ENCODE peak calls at places on chromosomes 6 and 20, in six cellular contexts. M is CD8-positive, alpha-beta T cell; E is fibroblast of lung; W is cardiac muscle cell; P is pancreas; R is heart right ventricle. O is an unnamed sample. For H3K27me3, the result is how much of the 10 kb centered on the place peaks cover.

GRCh38 chr6:13472099-13472498 is 15.3 kb downstream of the GFOD1 start:
- DNase-seq in M (no peak), R (no peak), W (no peak), P (no peak), E (peak), O (no peak)

GRCh38 chr6:114445846-114446245 is 103.0 kb upstream of the HS3ST5 start:
- DNase-seq in M (no peak), W (no peak), R (no peak), P (no peak), E (no peak), O (no peak)

GRCh38 chr6:110017946-110018345 is 39.8 kb downstream of the GPR6 start:
- DNase-seq in W (no peak), E (no peak), M (no peak), P (no peak), R (no peak), O (no peak)

GRCh38 chr6:39801456-39802251 is 9.5 kb downstream of the DAAM2 start:
- DNase-seq in W (no peak), E (no peak), M (no peak), R (no peak), P (no peak), O (no peak)

GRCh38 chr6:37134622-37135191 is 35.2 kb upstream of the PIM1 start:
- DNase-seq in W (no peak), P (no peak), E (peak), R (no peak), M (no peak), O (no peak)

GRCh38 chr6:47934023-47934422 is 152.2 kb downstream of the OPN5 start:
- DNase-seq in E (no peak), W (no peak), P (no peak), M (no peak), R (peak), O (no peak)

GRCh38 chr6:105318660-105319059 is 84.2 kb downstream of the PREP start:
- DNase-seq in P (no peak), E (peak), R (no peak), M (no peak), W (no peak), O (no peak)

GRCh38 chr6:13194852-13195251 is 133.5 kb downstream of the TBC1D7 start:
- DNase-seq in R (peak), P (peak), W (peak), E (peak), M (no peak), O (peak)

GRCh38 chr6:152236370-152237097 is 400.6 kb downstream of the SYNE1 start:
- DNase-seq in R (no peak), W (no peak), E (no peak), P (no peak), M (no peak), O (no peak)

GRCh38 chr20:51335329-51335841 is 207.1 kb downstream of the NFATC2 start:
- DNase-seq in P (no peak), W (no peak), R (no peak), E (peak), M (no peak), O (peak)

GRCh38 chr6:52364480-52365166 is 2.7 kb downstream of the PAQR8 start:
- DNase-seq in E (no peak), P (no peak), W (no peak), M (no peak), R (no peak), O (no peak)

GRCh38 chr6:3306848-3307247 is 48.1 kb downstream of the PSMG4 start:
- DNase-seq in W (no peak), E (no peak), R (no peak), P (no peak), M (no peak), O (no peak)

GRCh38 chr6:111660531-111660930 is 54.9 kb upstream of the TRAF3IP2 start:
- DNase-seq in M (no peak), P (no peak), W (no peak), E (no peak), R (no peak), O (no peak)

GRCh38 chr6:41642960-41643898 is 5.0 kb downstream of the MDFI start:
- DNase-seq in W (no peak), P (no peak), E (no peak), R (no peak), M (no peak), O (no peak)

GRCh38 chr6:6320901-6321300 is 439 bp upstream of the F13A1 start:
- DNase-seq in P (no peak), W (no peak), E (no peak), R (no peak), M (no peak), O (no peak)

GRCh38 chr6:74170118-74170517 is 474.1 kb downstream of the CD109 start:
- DNase-seq in R (no peak), E (peak), M (no peak), W (no peak), P (no peak), O (no peak)

GRCh38 chr20:17967595-17968365 is 814 bp downstream of the SNX5 start:
- DNase-seq in M (no peak), E (peak), P (no peak), W (peak), R (peak), O (no peak)

GRCh38 chr6:27388293-27389197 is at the start of gene ZNF391:
- DNase-seq in P (peak), W (peak), M (peak), R (peak), E (peak), O (peak)

GRCh38 chr20:58695895-58696375 is 3.3 kb downstream of the NPEPL1 start:
- DNase-seq in E (no peak), M (no peak), P (peak), R (no peak), W (no peak), O (no peak)

GRCh38 chr6:158058156-158058723 is 76.6 kb downstream of the SYNJ2 start:
- DNase-seq in R (no peak), M (no peak), E (peak), W (no peak), P (no peak), O (no peak)

GRCh38 chr6:54698974-54699373 is 147.6 kb upstream of the FAM83B start:
- DNase-seq in E (no peak), P (no peak), M (no peak), R (no peak), W (no peak), O (peak)

GRCh38 chr20:57868310-57868709 is 158.5 kb upstream of the PMEPA1 start:
- DNase-seq in E (no peak), R (no peak), W (no peak), M (no peak), P (no peak), O (no peak)

GRCh38 chr6:137233561-137234504 is 14.6 kb upstream of the IFNGR1 start:
- DNase-seq in M (no peak), P (no peak), E (peak), W (no peak), R (peak), O (no peak)

GRCh38 chr6:40389176-40389767 is 197.9 kb downstream of the LRFN2 start:
- DNase-seq in E (no peak), M (no peak), W (no peak), R (no peak), P (no peak), O (no peak)

GRCh38 chr6:44674226-44675155 is 287.0 kb downstream of the CDC5L start:
- DNase-seq in W (no peak), E (no peak), M (no peak), R (no peak), P (no peak), O (no peak)

GRCh38 chr20:19701449-19701848 is 56.6 kb upstream of the RIN2 start:
- DNase-seq in W (no peak), M (no peak), P (no peak), E (no peak), R (no peak), O (no peak)
- TF ChIP-seq CTCF in W (no peak), M (no peak), P (no peak), E (no peak), R (no peak), O (no peak)

GRCh38 chr20:47917549-47918070 is 132.3 kb upstream of the SULF2 start:
- DNase-seq in P (no peak), R (no peak), W (no peak), E (no peak), M (no peak), O (no peak)
- H3K27me3 ChIP-seq in P (under half), R (under half), W (under half), E (under half), M (under half), O (under half)

DNA sequence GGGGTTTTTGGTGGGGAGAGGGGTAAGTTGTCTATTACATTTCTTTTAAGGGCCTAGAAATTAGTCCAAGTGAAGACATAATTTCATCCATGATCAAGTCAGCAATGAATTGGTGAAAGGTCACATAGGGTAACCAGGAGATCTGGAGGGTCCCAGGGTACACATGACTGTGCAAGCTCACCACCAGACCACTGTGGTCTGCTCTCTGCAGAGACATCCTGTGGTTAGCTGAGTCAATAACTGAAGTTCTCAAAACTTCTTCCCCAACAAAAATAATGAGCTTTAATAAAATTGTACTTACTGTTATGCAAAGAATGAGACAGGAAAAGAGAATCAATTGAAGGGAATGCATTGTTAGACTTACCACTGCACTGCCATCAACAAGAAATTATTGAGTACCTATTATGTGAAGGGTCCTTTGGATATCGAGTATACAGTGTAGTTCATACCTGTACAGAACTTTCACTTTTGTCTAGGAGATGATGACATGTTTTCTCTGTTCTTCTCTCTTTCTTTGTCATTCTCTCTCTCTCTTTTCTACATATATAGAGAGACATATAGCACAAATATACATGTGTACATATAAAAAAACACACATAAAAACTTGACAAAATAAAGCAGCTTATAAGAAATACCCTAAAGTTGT is 209.8 kb downstream of the GJA1 start:
- DNase-seq in M (no peak), E (no peak), W (no peak), P (no peak), R (no peak), O (no peak)
- TF ChIP-seq CTCF in M (no peak), E (no peak), W (no peak), P (no peak), R (no peak), O (no peak)

GRCh38 chr6:1311400-1312192 is at the start of gene FOXQ1:
- DNase-seq in W (peak), M (no peak), R (no peak), P (peak), E (peak), O (peak)
- H3K27me3 ChIP-seq in W (half or more), M (under half), R (half or more), P (under half), E (under half), O (under half)

DNA sequence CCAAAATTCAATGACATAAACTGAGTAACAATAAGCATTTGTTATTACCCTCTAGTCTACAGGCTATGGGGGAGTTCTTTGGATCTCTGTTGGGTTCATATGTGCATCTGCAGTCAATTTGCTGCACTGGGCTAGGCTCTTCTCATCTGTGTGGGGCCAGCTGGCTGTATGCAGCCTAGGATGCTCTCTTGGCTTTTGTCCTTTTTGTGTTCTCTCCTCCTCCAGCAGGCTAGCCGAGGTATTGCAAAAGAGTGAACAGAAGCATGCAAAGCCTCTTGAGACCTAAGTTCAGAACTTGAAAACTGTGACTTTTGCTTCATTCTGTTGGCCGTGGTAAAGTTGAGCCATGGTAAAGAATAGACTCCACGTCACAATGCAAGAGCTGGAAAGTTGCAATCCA is 62.8 kb upstream of the FOXO3 start:
- DNase-seq in R (peak), M (no peak), W (peak), P (no peak), E (peak), O (peak)
- TF ChIP-seq CTCF in R (peak), M (peak), W (peak), P (no peak), E (peak), O (peak)

GRCh38 chr6:28968476-28968875 is 36.6 kb downstream of the ZNF311 start:
- DNase-seq in W (no peak), R (no peak), M (no peak), P (no peak), E (no peak), O (no peak)
- H3K27me3 ChIP-seq in W (under half), R (under half), M (under half), P (under half), E (under half), O (under half)

DNA sequence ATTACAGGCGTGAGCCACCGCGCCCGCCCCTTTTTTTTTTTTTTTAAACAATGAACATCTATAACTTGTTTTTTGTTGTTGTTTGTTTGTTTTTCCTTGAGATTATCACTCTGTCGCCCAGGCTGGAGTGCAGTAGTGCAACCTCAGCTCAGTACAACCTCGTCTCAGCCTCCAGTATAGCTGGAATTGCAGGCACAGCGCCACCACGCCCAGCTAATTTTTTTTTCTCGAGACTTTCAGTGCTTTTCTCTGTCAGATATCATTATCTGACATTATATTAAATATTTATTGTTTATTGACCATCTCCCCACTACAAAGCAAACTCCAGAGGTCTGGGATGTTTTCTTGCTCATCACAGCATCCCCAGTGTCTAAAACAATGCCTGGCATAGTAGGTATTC is 2.3 kb upstream of the DLK2 start:
- DNase-seq in M (no peak), P (no peak), E (no peak), W (no peak), R (no peak), O (no peak)
- TF ChIP-seq CTCF in M (no peak), P (no peak), E (no peak), W (no peak), R (no peak), O (no peak)

DNA sequence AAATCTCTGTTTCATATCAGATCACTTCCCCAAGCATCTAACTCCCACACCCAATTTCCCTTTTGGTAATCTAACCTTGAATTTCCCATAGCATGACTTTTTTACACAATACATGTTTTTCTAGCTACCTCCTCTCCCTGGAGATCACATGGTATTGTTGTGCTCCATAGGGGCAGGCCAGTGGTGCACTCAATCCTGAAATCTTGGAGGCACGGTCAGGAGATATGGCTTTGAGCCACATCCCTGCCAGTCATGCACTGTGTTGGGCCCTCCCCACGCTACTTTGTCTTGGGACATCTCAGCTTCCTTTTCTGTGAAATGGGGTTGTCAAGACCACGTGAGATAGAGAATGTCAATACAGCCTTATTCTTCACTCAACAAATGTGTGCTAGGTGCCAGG is 36.7 kb upstream of the NNAT start:
- DNase-seq in P (no peak), R (no peak), M (no peak), E (no peak), W (no peak), O (no peak)
- H3K27me3 ChIP-seq in P (under half), R (under half), M (under half), E (under half), W (under half), O (under half)